ENCODE peak calls at places on chromosomes 12 and 14, in nine cellular contexts. M, O, X, R, T, I, U, Y and G are unnamed samples.

GRCh38 chr14:22878271-22879246 is 4.5 kb upstream of the REM2 start:
- DNase-seq in M (no peak), O (no peak), X (no peak), R (no peak), T (no peak), I (no peak), U (no peak), Y (no peak), G (no peak)

GRCh38 chr14:46054526-46054925 is 597.1 kb downstream of the RPL10L start:
- DNase-seq in M (peak), O (no peak), X (no peak), R (no peak), T (no peak), I (no peak), U (no peak), Y (no peak), G (no peak)

GRCh38 chr12:104130760-104131159 is 7.2 kb downstream of the NFYB start:
- DNase-seq in M (peak), O (no peak), X (no peak), R (no peak), T (no peak), I (no peak), U (no peak), Y (no peak), G (no peak)

GRCh38 chr14:80202888-80203562 is 8.3 kb downstream of the DIO2 start:
- DNase-seq in M (no peak), O (no peak), X (no peak), R (no peak), T (no peak), I (no peak), U (peak), Y (peak), G (no peak)

GRCh38 chr12:99390707-99391106 is 256.8 kb upstream of the GARIN6 start:
- DNase-seq in M (no peak), O (no peak), X (no peak), R (no peak), T (no peak), I (no peak), U (no peak), Y (peak), G (no peak)

GRCh38 chr12:79933580-79934264 is 1.2 kb downstream of the PPP1R12A start:
- DNase-seq in M (peak), O (no peak), X (no peak), R (no peak), T (no peak), I (no peak), U (no peak), Y (no peak), G (no peak)

GRCh38 chr12:46206471-46206870 is 62.4 kb downstream of the SLC38A1 start:
- DNase-seq in M (no peak), O (no peak), X (no peak), R (no peak), T (no peak), I (no peak), U (no peak), Y (no peak), G (no peak)

GRCh38 chr14:29865299-29865698 is 62.3 kb downstream of the PRKD1 start:
- DNase-seq in M (no peak), O (no peak), X (no peak), R (no peak), T (no peak), I (no peak), U (no peak), Y (no peak), G (no peak)

GRCh38 chr14:95235351-95235750 is 78.0 kb upstream of the DICER1 start:
- DNase-seq in M (no peak), O (peak), X (no peak), R (no peak), T (no peak), I (no peak), U (no peak), Y (no peak), G (no peak)

GRCh38 chr14:95234426-95234825 is 77.1 kb upstream of the DICER1 start:
- DNase-seq in M (no peak), O (no peak), X (no peak), R (no peak), T (no peak), I (no peak), U (no peak), Y (no peak), G (no peak)

GRCh38 chr14:95231966-95232365 is 74.6 kb upstream of the DICER1 start:
- DNase-seq in M (no peak), O (no peak), X (no peak), R (no peak), T (no peak), I (no peak), U (no peak), Y (no peak), G (no peak)

GRCh38 chr14:95233702-95234241 is 76.4 kb upstream of the DICER1 start:
- DNase-seq in M (no peak), O (no peak), X (no peak), R (no peak), T (no peak), I (peak), U (no peak), Y (no peak), G (no peak)

GRCh38 chr14:95232894-95233584 is 75.7 kb upstream of the DICER1 start:
- DNase-seq in M (no peak), O (no peak), X (no peak), R (no peak), T (no peak), I (no peak), U (no peak), Y (no peak), G (no peak)
- H3K4me3 ChIP-seq in M (no peak), O (no peak), X (no peak), R (no peak), T (no peak), I (no peak), U (no peak), Y (no peak), G (no peak)

GRCh38 chr14:104792945-104793702 is 2.4 kb downstream of the AKT1 start:
- DNase-seq in M (no peak), O (no peak), X (no peak), R (no peak), T (no peak), I (no peak), U (no peak), Y (no peak), G (no peak)
- TF ChIP-seq CTCF in M (no peak), O (no peak), X (no peak), R (no peak), T (no peak), I (no peak), U (no peak), Y (no peak), G (no peak)

GRCh38 chr12:50111417-50111692 is 681 bp upstream of the COX14 start:
- DNase-seq in M (no peak), O (no peak), X (no peak), R (no peak), T (no peak), I (peak), U (no peak), Y (no peak), G (no peak)

GRCh38 chr12:50110127-50110761 is 1.8 kb upstream of the COX14 start:
- DNase-seq in M (no peak), O (peak), X (no peak), R (peak), T (peak), I (no peak), U (peak), Y (peak), G (no peak)

GRCh38 chr12:50111693-50112455 is at the start of gene COX14:
- DNase-seq in M (peak), O (peak), X (peak), R (peak), T (peak), I (peak), U (peak), Y (peak), G (peak)

GRCh38 chr12:50112456-50113218 is 601 bp downstream of the COX14 start:
- DNase-seq in M (no peak), O (no peak), X (no peak), R (no peak), T (peak), I (no peak), U (peak), Y (no peak), G (peak)

GRCh38 chr12:50110762-50111416 is 1.1 kb upstream of the COX14 start:
- DNase-seq in M (peak), O (peak), X (no peak), R (no peak), T (peak), I (peak), U (peak), Y (peak), G (peak)
- TF ChIP-seq POLR2A in M (no peak), O (no peak), X (no peak), R (no peak), T (no peak), I (no peak), U (no peak), Y (no peak), G (no peak)

GRCh38 chr12:51368640-51369517 is 22.3 kb downstream of the GALNT6 start:
- DNase-seq in M (peak), O (no peak), X (peak), R (no peak), T (no peak), I (no peak), U (peak), Y (no peak), G (peak)
- H3K4me3 ChIP-seq in M (no peak), O (no peak), X (no peak), R (no peak), T (no peak), I (no peak), U (no peak), Y (no peak), G (no peak)

DNA sequence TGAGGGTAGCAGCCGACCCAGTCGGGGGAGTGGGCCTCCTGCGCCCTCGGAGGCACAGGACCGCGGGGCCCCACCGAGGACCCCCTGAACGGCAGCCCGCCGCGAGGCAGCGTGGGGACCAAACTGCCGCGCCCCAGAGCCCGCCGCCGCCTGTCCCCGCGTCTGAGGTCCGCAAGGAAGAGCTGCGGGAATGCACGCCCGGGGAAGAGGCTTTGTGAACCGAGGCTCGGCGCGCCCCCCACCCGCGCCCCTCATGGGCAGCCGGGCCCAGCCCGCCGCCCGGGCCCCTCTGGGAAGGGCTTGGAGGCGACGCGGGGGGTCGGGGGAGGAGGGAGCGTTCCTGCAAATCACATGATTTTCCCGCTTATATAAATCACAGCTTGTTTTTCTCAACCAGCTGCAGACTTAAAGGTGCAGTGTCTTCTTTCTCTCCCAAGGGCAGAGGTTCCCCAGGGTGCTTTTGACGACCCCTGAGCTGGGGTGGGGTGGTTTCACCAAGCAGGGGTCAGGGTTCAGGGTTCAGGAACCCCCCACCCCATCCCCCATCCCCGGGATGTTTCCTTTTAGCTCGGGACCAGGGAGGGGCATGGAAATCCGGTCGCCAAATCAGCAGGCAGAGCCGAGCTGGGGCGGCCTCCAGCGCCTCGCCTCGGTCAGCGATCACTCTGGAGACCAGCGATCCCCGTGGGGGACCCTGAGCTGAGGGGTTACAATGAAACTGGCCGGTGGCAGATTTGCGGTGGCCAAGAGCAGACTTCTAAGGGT is 44.7 kb upstream of the ATP23 start:
- DNase-seq in M (peak), O (peak), X (no peak), R (peak), T (peak), I (peak), U (peak), Y (peak), G (peak)
- TF ChIP-seq CTCF in M (peak), O (peak), X (peak), R (peak), T (peak), I (peak), U (no peak), Y (peak), G (no peak)

DNA sequence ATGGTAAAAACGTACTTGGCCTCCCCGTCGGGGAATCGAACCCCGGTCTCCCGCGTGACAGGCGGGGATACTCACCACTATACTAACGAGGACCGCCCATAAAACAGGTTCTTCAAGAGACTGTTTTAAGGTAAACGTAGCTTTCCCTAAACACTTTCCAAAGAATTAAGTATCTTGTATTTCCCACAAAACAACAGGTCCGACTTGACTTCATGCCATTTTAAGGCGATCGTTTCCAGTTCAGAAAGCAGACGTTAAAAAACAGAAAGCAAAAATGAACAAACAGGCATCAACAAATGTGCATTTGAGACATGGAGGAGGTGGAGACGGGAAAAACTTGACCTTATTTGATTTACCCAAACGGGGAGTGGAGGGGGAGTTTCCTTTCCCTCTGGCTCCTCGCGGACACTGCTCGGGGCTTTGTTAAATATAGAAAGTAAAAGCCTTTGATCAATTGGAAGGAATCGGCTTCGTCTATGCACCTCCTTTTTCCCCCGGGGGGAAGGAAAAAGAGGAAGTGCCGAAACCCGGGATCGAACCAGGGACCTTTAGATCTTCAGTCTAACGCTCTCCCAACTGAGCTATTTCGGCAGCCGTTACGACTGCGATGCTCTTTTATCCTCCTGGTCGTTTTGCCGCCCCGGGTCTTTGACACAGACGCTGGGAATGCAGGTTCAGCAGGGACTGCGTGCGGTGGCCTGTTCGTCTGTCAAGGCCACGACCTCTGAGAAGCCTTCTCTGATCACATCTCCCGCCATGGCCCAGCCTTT is 13.1 kb upstream of the UBC start:
- DNase-seq in M (peak), O (peak), X (no peak), R (peak), T (peak), I (peak), U (peak), Y (peak), G (peak)
- TF ChIP-seq POLR2A in M (no peak), O (no peak), X (no peak), R (peak), T (peak), I (no peak), U (no peak), Y (no peak), G (no peak)

GRCh38 chr14:60734465-60735242 is at the start of gene MNAT1:
- DNase-seq in M (peak), O (peak), X (peak), R (peak), T (peak), I (peak), U (peak), Y (peak), G (peak)
- H3K4me3 ChIP-seq in M (peak), O (peak), X (peak), R (peak), T (peak), I (peak), U (peak), Y (peak), G (peak)